ENCODE peak calls at places on chromosomes 1 and 21, in ten cellular contexts. C is foreskin fibroblast, Q is tibial artery, S is astrocyte of the cerebellum, K is AG09309, B is cardiac fibroblast, Z is GM13977, F is lower lobe of right lung, E is brain microvascular endothelial cell, W is right atrium auricular region. G is an unnamed sample.

GRCh38 chr1:15764269-15764764 is 5.7 kb downstream of the FBLIM1 start:
- DNase-seq in C (no peak), Q (no peak), S (no peak), K (no peak), B (no peak), Z (no peak), F (no peak), E (no peak), W (no peak), G (no peak)

GRCh38 chr1:114108741-114109255 is 44.9 kb downstream of the SYT6 start:
- DNase-seq in C (no peak), Q (no peak), S (peak), K (no peak), B (peak), Z (peak), F (no peak), E (peak), W (no peak), G (peak)

GRCh38 chr1:213884942-213885341 is 102.8 kb upstream of the PROX1 start:
- DNase-seq in C (no peak), Q (no peak), S (no peak), K (no peak), B (no peak), Z (no peak), F (no peak), E (no peak), W (no peak), G (no peak)

GRCh38 chr1:6960291-6960758 is 175.1 kb downstream of the CAMTA1 start:
- DNase-seq in C (peak), Q (no peak), S (peak), K (peak), B (peak), Z (no peak), F (no peak), E (no peak), W (peak), G (peak)

GRCh38 chr1:72439036-72439435 is 156.7 kb upstream of the NEGR1 start:
- DNase-seq in C (peak), Q (no peak), S (no peak), K (no peak), B (no peak), Z (no peak), F (no peak), E (peak), W (no peak), G (peak)

GRCh38 chr1:44672254-44672955 is 1.9 kb downstream of the TMEM53 start:
- DNase-seq in C (peak), Q (no peak), S (peak), K (no peak), B (no peak), Z (no peak), F (peak), E (peak), W (peak), G (peak)

GRCh38 chr1:204588826-204589225 is 72.6 kb downstream of the MDM4 start:
- DNase-seq in C (no peak), Q (no peak), S (no peak), K (no peak), B (no peak), Z (no peak), F (no peak), E (no peak), W (no peak), G (no peak)

GRCh38 chr21:15820857-15821256 is 91.1 kb downstream of the USP25 start:
- DNase-seq in C (no peak), Q (no peak), S (no peak), K (no peak), B (no peak), Z (no peak), F (no peak), E (no peak), W (no peak), G (no peak)

GRCh38 chr1:10173582-10173981 is 36.8 kb upstream of the KIF1B start:
- DNase-seq in C (no peak), Q (no peak), S (no peak), K (no peak), B (no peak), Z (peak), F (no peak), E (no peak), W (no peak), G (no peak)

GRCh38 chr1:225509376-225509707 is 81.5 kb upstream of the LBR start:
- DNase-seq in C (no peak), Q (no peak), S (no peak), K (no peak), B (no peak), Z (no peak), F (no peak), E (no peak), W (no peak), G (no peak)

GRCh38 chr1:29593601-29594382 is 357.5 kb downstream of the PTPRU start:
- DNase-seq in C (no peak), Q (no peak), S (no peak), K (no peak), B (no peak), Z (no peak), F (no peak), E (no peak), W (peak), G (no peak)

GRCh38 chr1:172005856-172006255 is 164.6 kb downstream of the DNM3 start:
- DNase-seq in C (peak), Q (no peak), S (peak), K (no peak), B (peak), Z (no peak), F (no peak), E (no peak), W (no peak), G (peak)

GRCh38 chr1:55938376-55938850 is 641.0 kb downstream of the PLPP3 start:
- DNase-seq in C (no peak), Q (no peak), S (no peak), K (no peak), B (peak), Z (no peak), F (no peak), E (no peak), W (no peak), G (no peak)

GRCh38 chr1:170168263-170168662 is 22.5 kb downstream of the NTMT2 start:
- DNase-seq in C (peak), Q (no peak), S (peak), K (no peak), B (peak), Z (no peak), F (no peak), E (no peak), W (no peak), G (peak)

GRCh38 chr1:14929547-14930223 is 223.9 kb upstream of the TMEM51 start:
- DNase-seq in C (peak), Q (no peak), S (peak), K (no peak), B (peak), Z (no peak), F (no peak), E (peak), W (no peak), G (peak)

GRCh38 chr1:30778156-30778978 is 20.8 kb upstream of the LAPTM5 start:
- DNase-seq in C (peak), Q (no peak), S (peak), K (peak), B (peak), Z (no peak), F (peak), E (peak), W (no peak), G (peak)

GRCh38 chr1:216914974-216915373 is 191.7 kb upstream of the ESRRG start:
- DNase-seq in C (no peak), Q (no peak), S (no peak), K (no peak), B (peak), Z (no peak), F (no peak), E (no peak), W (no peak), G (no peak)

GRCh38 chr1:1302951-1303509 is 4.7 kb downstream of the ACAP3 start:
- DNase-seq in C (no peak), Q (no peak), S (no peak), K (no peak), B (no peak), Z (no peak), F (no peak), E (no peak), W (no peak), G (no peak)

GRCh38 chr1:176241385-176242015 is 34.4 kb upstream of the COP1 start:
- DNase-seq in C (peak), Q (no peak), S (no peak), K (peak), B (peak), Z (no peak), F (no peak), E (peak), W (no peak), G (peak)

GRCh38 chr1:117620440-117620839 is 14.6 kb downstream of the TENT5C start:
- DNase-seq in C (no peak), Q (no peak), S (no peak), K (no peak), B (no peak), Z (no peak), F (no peak), E (no peak), W (no peak), G (no peak)

GRCh38 chr1:173268261-173268660 is 61.1 kb upstream of the TNFSF4 start:
- DNase-seq in C (no peak), Q (no peak), S (no peak), K (no peak), B (no peak), Z (no peak), F (no peak), E (no peak), W (no peak), G (no peak)

GRCh38 chr1:218390625-218391024 is 45.5 kb downstream of the TGFB2 start:
- DNase-seq in C (peak), Q (no peak), S (peak), K (no peak), B (peak), Z (no peak), F (no peak), E (no peak), W (no peak), G (no peak)

GRCh38 chr1:244296447-244296846 is 155.3 kb downstream of the ADSS2 start:
- DNase-seq in C (no peak), Q (no peak), S (no peak), K (no peak), B (peak), Z (no peak), F (no peak), E (no peak), W (no peak), G (no peak)

GRCh38 chr1:117388328-117388727 is 21.1 kb downstream of the MAN1A2 start:
- DNase-seq in C (no peak), Q (no peak), S (no peak), K (no peak), B (no peak), Z (no peak), F (no peak), E (no peak), W (no peak), G (no peak)

GRCh38 chr1:89005286-89006151 is 13.1 kb upstream of the KYAT3 start:
- DNase-seq in C (no peak), Q (peak), S (no peak), K (no peak), B (no peak), Z (no peak), F (no peak), E (no peak), W (no peak), G (no peak)

GRCh38 chr21:44848821-44849521 is 24.5 kb downstream of the PTTG1IP start:
- DNase-seq in C (no peak), Q (peak), S (no peak), K (no peak), B (no peak), Z (no peak), F (no peak), E (no peak), W (no peak), G (no peak)

GRCh38 chr21:26169611-26170470 is 729 bp downstream of the APP start:
- DNase-seq in C (peak), Q (peak), S (peak), K (no peak), B (peak), Z (peak), F (peak), E (peak), W (peak), G (peak)

GRCh38 chr21:38806153-38806941 is 618 bp downstream of the ETS2 start:
- DNase-seq in C (no peak), Q (peak), S (no peak), K (no peak), B (no peak), Z (peak), F (peak), E (no peak), W (no peak), G (no peak)

DNA sequence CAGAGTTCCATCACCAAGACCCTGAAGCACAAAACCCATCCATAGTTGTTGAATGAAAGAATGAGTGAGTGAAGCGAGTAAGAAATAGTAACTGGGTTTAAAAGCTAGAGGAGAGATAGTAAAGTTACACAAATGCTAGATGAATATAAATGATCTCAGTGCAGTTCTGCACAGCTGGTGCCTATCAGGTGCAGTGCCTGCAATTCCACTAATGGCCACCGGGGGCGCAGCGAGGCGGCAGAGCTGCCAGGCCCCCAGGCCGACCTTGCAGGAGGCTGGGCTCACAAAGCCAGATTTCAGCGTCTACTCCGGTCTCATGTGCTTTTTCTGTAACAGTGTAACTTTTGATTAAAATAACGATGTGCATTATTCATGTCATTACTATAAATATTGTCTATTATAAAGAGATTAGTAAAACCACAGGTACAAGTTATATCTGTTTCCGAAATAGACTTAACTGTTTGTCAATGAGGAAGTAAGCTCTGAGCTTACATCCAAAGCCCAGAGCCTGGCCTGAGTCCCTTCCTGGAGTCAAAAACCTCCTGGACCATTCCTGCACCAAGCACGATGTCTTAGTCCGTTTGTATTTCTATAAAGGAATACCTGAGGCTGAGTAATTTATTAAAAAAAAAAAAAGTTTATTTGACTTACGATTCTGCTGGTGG is 477.6 kb downstream of the NPHP4 start:
- DNase-seq in C (peak), Q (no peak), S (no peak), K (no peak), B (peak), Z (peak), F (peak), E (peak), W (no peak), G (peak)
- TF ChIP-seq CTCF in C (peak), Q (peak), S (peak), K (peak), B (peak), Z (peak), F (peak), E (peak), W (peak), G (peak)

DNA sequence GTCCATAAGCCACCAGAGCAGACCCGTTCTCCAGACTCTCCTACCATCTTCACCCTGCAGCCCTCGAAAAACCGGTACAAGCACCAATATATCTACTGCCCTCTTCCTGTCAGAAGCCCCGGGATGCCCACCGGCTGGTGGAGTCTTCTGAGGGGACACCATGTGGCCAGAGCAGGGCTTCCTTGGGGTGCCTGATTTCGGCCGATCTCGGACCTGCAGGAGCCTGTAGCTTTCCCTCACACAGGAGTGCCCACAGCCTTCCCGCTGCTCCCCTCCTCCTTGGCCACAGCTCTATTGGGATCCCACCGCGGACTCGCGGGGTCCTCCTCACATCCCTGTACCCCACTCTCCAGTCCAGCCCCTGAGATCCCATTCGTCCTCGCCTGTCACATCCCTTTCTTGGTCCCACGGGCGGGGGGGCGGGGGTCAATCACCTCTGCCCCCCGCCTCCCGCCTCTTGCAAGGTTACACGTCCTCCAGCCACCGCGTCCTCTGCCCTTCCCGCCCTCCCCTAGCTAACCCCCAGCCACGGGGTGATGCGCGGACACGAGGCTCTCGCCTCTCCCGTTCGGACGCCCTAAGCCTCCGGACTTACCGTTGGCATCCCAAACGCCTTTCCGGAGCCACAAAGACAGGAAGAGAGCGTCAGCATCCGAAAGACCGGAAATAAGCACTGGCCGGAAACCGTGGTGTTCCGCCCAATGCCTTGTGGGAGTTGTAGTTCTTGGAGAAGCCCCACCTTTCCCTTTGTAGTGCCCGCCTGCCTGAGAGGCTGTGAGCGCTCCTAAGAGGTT is at the start of gene SSR2:
- DNase-seq in C (peak), Q (peak), S (peak), K (peak), B (peak), Z (peak), F (peak), E (peak), W (peak), G (peak)
- TF ChIP-seq CTCF in C (no peak), Q (no peak), S (no peak), K (no peak), B (no peak), Z (no peak), F (no peak), E (no peak), W (no peak), G (no peak)

DNA sequence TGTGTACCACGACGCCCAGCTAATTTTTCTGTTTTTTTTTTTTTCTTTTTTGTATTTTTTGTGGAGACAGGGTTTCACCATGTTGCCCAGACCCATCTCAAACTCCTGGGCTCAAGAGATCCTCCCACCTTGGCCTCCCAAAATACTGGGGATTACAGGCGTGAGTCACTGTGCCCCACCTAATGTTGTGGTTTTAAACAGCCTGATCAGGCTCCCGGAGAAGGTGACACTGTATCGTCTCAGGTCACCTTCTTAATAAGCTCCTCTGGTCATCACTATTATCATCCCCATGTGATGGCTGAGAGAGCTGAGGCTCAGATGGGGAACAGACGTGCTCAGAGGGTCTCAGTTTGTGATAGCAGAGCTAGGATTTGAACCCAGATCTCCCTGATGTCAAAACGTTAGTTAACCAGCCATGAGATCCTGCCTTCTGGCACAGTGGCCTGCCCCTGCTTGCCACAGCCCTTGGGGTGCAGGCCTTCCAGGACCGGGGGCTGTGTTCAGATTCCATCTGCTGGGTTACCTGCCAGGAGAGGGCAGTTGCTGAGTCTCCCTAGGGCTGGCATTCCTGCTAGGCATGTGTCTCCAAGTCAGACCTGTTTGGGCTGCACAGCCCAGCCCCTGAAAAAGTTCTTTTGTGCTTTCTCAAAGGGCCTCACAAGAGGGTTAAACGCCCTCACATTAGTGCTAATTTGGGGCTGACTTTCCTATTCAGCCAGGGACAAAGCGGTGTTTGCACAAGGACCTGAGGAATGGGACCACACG is 32.7 kb upstream of the GRHL3 start:
- DNase-seq in C (no peak), Q (no peak), S (no peak), K (no peak), B (no peak), Z (no peak), F (no peak), E (no peak), W (no peak), G (no peak)
- TF ChIP-seq CTCF in C (no peak), Q (no peak), S (no peak), K (no peak), B (no peak), Z (no peak), F (no peak), E (no peak), W (no peak), G (no peak)

GRCh38 chr21:41048636-41049035 is 119.3 kb upstream of the BACE2 start:
- DNase-seq in C (no peak), Q (no peak), S (no peak), K (no peak), B (no peak), Z (no peak), F (no peak), E (no peak), W (no peak), G (no peak)

GRCh38 chr21:41043008-41043407 is 125.0 kb upstream of the BACE2 start:
- DNase-seq in C (no peak), Q (no peak), S (no peak), K (no peak), B (no peak), Z (no peak), F (no peak), E (no peak), W (no peak), G (no peak)

GRCh38 chr21:41048141-41048540 is 119.8 kb upstream of the BACE2 start:
- DNase-seq in C (no peak), Q (no peak), S (no peak), K (no peak), B (no peak), Z (no peak), F (no peak), E (no peak), W (no peak), G (peak)

GRCh38 chr21:41045534-41046268 is 122.3 kb upstream of the BACE2 start:
- DNase-seq in C (no peak), Q (no peak), S (no peak), K (no peak), B (no peak), Z (no peak), F (peak), E (no peak), W (no peak), G (no peak)
- TF ChIP-seq CTCF in C (no peak), Q (no peak), S (peak), K (no peak), B (no peak), Z (no peak), F (peak), E (peak), W (peak), G (peak)

G was measured in HFFc6.